ENCODE peak calls at places on chromosomes 3 and 15, in four cellular contexts. One of them, this sample, is unnamed.

GRCh38 chr3:32100465-32100864 is 6.0 kb upstream of the GPD1L start:
- DNase-seq in MM.1S: no peak
- DNase-seq in T-helper 2 cell: no peak
- DNase-seq in GM19239: no peak
- DNase-seq in this sample: no peak

GRCh38 chr3:127612966-127613365 is 14.8 kb downstream of the MCM2 start:
- DNase-seq in MM.1S: no peak
- DNase-seq in T-helper 2 cell: no peak
- DNase-seq in GM19239: no peak
- DNase-seq in this sample: no peak

GRCh38 chr3:194145702-194146101 is 9.8 kb downstream of the HES1 start:
- DNase-seq in MM.1S: no peak
- DNase-seq in T-helper 2 cell: no peak
- DNase-seq in GM19239: no peak
- DNase-seq in this sample: no peak

GRCh38 chr3:10336761-10337160 is 15.8 kb upstream of the SEC13 start:
- DNase-seq in MM.1S: no peak
- DNase-seq in T-helper 2 cell: no peak
- DNase-seq in GM19239: no peak
- DNase-seq in this sample: no peak

GRCh38 chr3:48507256-48508061 is 3.5 kb upstream of the SHISA5 start:
- DNase-seq in MM.1S: peak; percentile 77
- DNase-seq in T-helper 2 cell: peak; percentile 59
- DNase-seq in GM19239: peak; percentile 81
- DNase-seq in this sample: peak; percentile 82

GRCh38 chr3:159451482-159451881 is 537.2 kb upstream of the IL12A start:
- DNase-seq in MM.1S: no peak
- DNase-seq in T-helper 2 cell: no peak
- DNase-seq in GM19239: no peak
- DNase-seq in this sample: no peak

GRCh38 chr15:40357723-40358491 is at the start of gene DISP2:
- DNase-seq in MM.1S: peak; percentile 89
- DNase-seq in T-helper 2 cell: peak; percentile 87
- DNase-seq in GM19239: peak; percentile 99
- DNase-seq in this sample: peak; percentile 100

GRCh38 chr3:72768976-72769375 is 79.3 kb downstream of the SHQ1 start:
- DNase-seq in MM.1S: no peak
- DNase-seq in T-helper 2 cell: no peak
- DNase-seq in GM19239: no peak
- DNase-seq in this sample: no peak

GRCh38 chr15:53665930-53666329 is 93.5 kb downstream of the WDR72 start:
- DNase-seq in MM.1S: no peak
- DNase-seq in T-helper 2 cell: no peak
- DNase-seq in GM19239: no peak
- DNase-seq in this sample: no peak

GRCh38 chr15:78327442-78327841 is 12.7 kb upstream of the CRABP1 start:
- DNase-seq in MM.1S: no peak
- DNase-seq in T-helper 2 cell: no peak
- DNase-seq in GM19239: no peak
- DNase-seq in this sample: no peak

GRCh38 chr3:25348996-25349576 is 79.0 kb upstream of the RARB start:
- DNase-seq in MM.1S: no peak
- DNase-seq in T-helper 2 cell: no peak
- DNase-seq in GM19239: no peak
- DNase-seq in this sample: no peak

GRCh38 chr15:89197503-89197971 is 23.8 kb downstream of the RLBP1 start:
- DNase-seq in MM.1S: no peak
- DNase-seq in T-helper 2 cell: no peak
- DNase-seq in GM19239: no peak
- DNase-seq in this sample: no peak

GRCh38 chr3:99505646-99506269 is 132.6 kb upstream of the COL8A1 start:
- DNase-seq in MM.1S: peak; percentile 30
- DNase-seq in T-helper 2 cell: no peak
- DNase-seq in GM19239: peak; percentile 25
- DNase-seq in this sample: peak; percentile 62

GRCh38 chr3:136134091-136134490 is 62.0 kb downstream of the MSL2 start:
- DNase-seq in MM.1S: no peak
- DNase-seq in T-helper 2 cell: no peak
- DNase-seq in GM19239: no peak
- DNase-seq in this sample: no peak

GRCh38 chr3:71072288-71072687 is 511.2 kb downstream of the FOXP1 start:
- DNase-seq in MM.1S: no peak
- DNase-seq in T-helper 2 cell: no peak
- DNase-seq in GM19239: no peak
- DNase-seq in this sample: no peak

GRCh38 chr3:61981005-61981404 is 392.3 kb downstream of the FEZF2 start:
- DNase-seq in MM.1S: no peak
- DNase-seq in T-helper 2 cell: no peak
- DNase-seq in GM19239: no peak
- DNase-seq in this sample: no peak

GRCh38 chr15:81195339-81195864 is 1.3 kb upstream of the IL16 start:
- DNase-seq in MM.1S: no peak
- DNase-seq in T-helper 2 cell: no peak
- DNase-seq in GM19239: no peak
- DNase-seq in this sample: no peak

GRCh38 chr15:65424683-65425082 is 1.9 kb upstream of the IGDCC4 start:
- DNase-seq in MM.1S: no peak
- DNase-seq in T-helper 2 cell: no peak
- DNase-seq in GM19239: no peak
- DNase-seq in this sample: no peak

GRCh38 chr15:23038741-23039150 is 623 bp downstream of the TUBGCP5 start:
- DNase-seq in MM.1S: no peak
- DNase-seq in T-helper 2 cell: no peak
- DNase-seq in GM19239: peak; percentile 19
- DNase-seq in this sample: no peak

GRCh38 chr3:177300842-177301241 is 103.6 kb upstream of the TBL1XR1 start:
- DNase-seq in MM.1S: no peak
- DNase-seq in T-helper 2 cell: no peak
- DNase-seq in GM19239: no peak
- DNase-seq in this sample: no peak